ENCODE peak calls at places on chromosomes 7 and 10, in nine cellular contexts. J is OCI-LY7, E is cardiac muscle cell, K is endodermal cell, I is astrocyte, T is A673, X is HCT116, U is mesenchymal stem cell, G is K562. B is an unnamed sample.

GRCh38 chr7:138738551-138739335 is 37.6 kb upstream of the SVOPL start:
- DNase-seq in J (peak; percentile 75), E (peak; percentile 94), K (peak; percentile 95), I (peak; percentile 64), T (peak; percentile 89), X (peak; percentile 78), U (peak; percentile 78), G (peak; percentile 80), B (peak; percentile 89)

GRCh38 chr10:118161434-118161833 is 114.7 kb upstream of the RAB11FIP2 start:
- DNase-seq in J (no peak), E (no peak), K (no peak), I (no peak), T (no peak), X (no peak), U (no peak), G (no peak), B (no peak)

GRCh38 chr10:14220026-14220425 is 110.7 kb downstream of the FRMD4A start:
- DNase-seq in J (no peak), E (peak; percentile 15), K (peak; percentile 4), I (peak; percentile 46), T (no peak), X (no peak), U (peak; percentile 26), G (no peak), B (no peak)

GRCh38 chr7:134327896-134328295 is 11.2 kb upstream of the SLC35B4 start:
- DNase-seq in J (peak; percentile 84), E (peak; percentile 69), K (peak; percentile 89), I (peak; percentile 12), T (peak; percentile 73), X (peak; percentile 75), U (peak; percentile 34), G (peak; percentile 76), B (no peak)

GRCh38 chr7:36567699-36568436 is 156.4 kb downstream of the AOAH start:
- DNase-seq in J (no peak), E (no peak), K (no peak), I (no peak), T (no peak), X (no peak), U (no peak), G (no peak), B (no peak)

GRCh38 chr7:55240418-55241142 is 124.6 kb upstream of the LANCL2 start:
- DNase-seq in J (no peak), E (no peak), K (no peak), I (no peak), T (no peak), X (no peak), U (no peak), G (no peak), B (no peak)

GRCh38 chr7:150410680-150411346 is 31.7 kb downstream of the ZNF775 start:
- DNase-seq in J (no peak), E (no peak), K (peak; percentile 28), I (peak; percentile 42), T (no peak), X (no peak), U (no peak), G (no peak), B (no peak)

GRCh38 chr10:13776861-13777301 is 190.1 kb downstream of the PRPF18 start:
- DNase-seq in J (no peak), E (peak; percentile 51), K (no peak), I (peak; percentile 55), T (peak; percentile 72), X (no peak), U (peak; percentile 54), G (no peak), B (no peak)

GRCh38 chr7:96380111-96380512 is 58.2 kb upstream of the SLC25A13 start:
- DNase-seq in J (no peak), E (no peak), K (peak; percentile 71), I (no peak), T (peak; percentile 15), X (no peak), U (no peak), G (no peak), B (peak; percentile 22)

GRCh38 chr7:83836028-83836427 is 187.1 kb upstream of the SEMA3E start:
- DNase-seq in J (no peak), E (no peak), K (no peak), I (no peak), T (no peak), X (no peak), U (no peak), G (no peak), B (no peak)

GRCh38 chr7:45401851-45402250 is 172.3 kb upstream of the ADCY1 start:
- DNase-seq in J (no peak), E (no peak), K (no peak), I (no peak), T (no peak), X (no peak), U (no peak), G (no peak), B (no peak)

GRCh38 chr7:159231017-159231416 is 86.3 kb upstream of the VIPR2 start:
- DNase-seq in J (no peak), E (no peak), K (no peak), I (no peak), T (no peak), X (no peak), U (no peak), G (no peak), B (no peak)

GRCh38 chr7:82375713-82376112 is 67.9 kb downstream of the CACNA2D1 start:
- DNase-seq in J (no peak), E (no peak), K (no peak), I (no peak), T (no peak), X (no peak), U (no peak), G (no peak), B (no peak)

GRCh38 chr7:139713835-139714162 is 64.0 kb downstream of the HIPK2 start:
- DNase-seq in J (no peak), E (no peak), K (no peak), I (no peak), T (no peak), X (no peak), U (no peak), G (no peak), B (no peak)

GRCh38 chr10:7829289-7829834 is 11.1 kb downstream of the TAF3 start:
- DNase-seq in J (no peak), E (no peak), K (no peak), I (no peak), T (no peak), X (no peak), U (no peak), G (no peak), B (no peak)

GRCh38 chr10:22433875-22434274 is 88.6 kb downstream of the SPAG6 start:
- DNase-seq in J (no peak), E (peak; percentile 92), K (no peak), I (peak; percentile 95), T (peak; percentile 82), X (peak; percentile 31), U (peak; percentile 80), G (no peak), B (no peak)

GRCh38 chr7:147279516-147279915 is 1162.9 kb downstream of the CNTNAP2 start:
- DNase-seq in J (no peak), E (no peak), K (no peak), I (no peak), T (no peak), X (no peak), U (no peak), G (no peak), B (no peak)

GRCh38 chr7:43038229-43038628 is 74.2 kb upstream of the HECW1 start:
- DNase-seq in J (no peak), E (peak; percentile 84), K (no peak), I (peak; percentile 90), T (no peak), X (no peak), U (peak; percentile 36), G (no peak), B (no peak)

GRCh38 chr10:61356342-61356741 is 96.8 kb downstream of the TMEM26 start:
- DNase-seq in J (no peak), E (no peak), K (no peak), I (no peak), T (no peak), X (no peak), U (no peak), G (no peak), B (no peak)

GRCh38 chr10:73871915-73872710 is 2.2 kb downstream of the CAMK2G start:
- DNase-seq in J (no peak), E (no peak), K (no peak), I (no peak), T (peak; percentile 39), X (no peak), U (peak; percentile 57), G (no peak), B (no peak)
- H3K4me1 ChIP-seq in J (peaks cover 25% of the 10 kb centered on the region), E (peaks cover 20% of the 10 kb centered on the region), K (peaks cover 5% of the 10 kb centered on the region), I (peaks cover 4% of the 10 kb centered on the region), T (peaks cover 7% of the 10 kb centered on the region), X (peaks cover 26% of the 10 kb centered on the region), U (peaks cover 14% of the 10 kb centered on the region), G (peaks cover 23% of the 10 kb centered on the region), B (peaks cover 33% of the 10 kb centered on the region)

GRCh38 chr10:44263771-44264170 is 121.1 kb downstream of the CXCL12 start:
- DNase-seq in J (no peak), E (no peak), K (no peak), I (no peak), T (no peak), X (no peak), U (no peak), G (no peak), B (no peak)
- H3K27ac ChIP-seq in J (no peak overlapping the region), E (no peak overlapping the region), K (no peak overlapping the region), I (no peak overlapping the region), T (no peak overlapping the region), X (no peak overlapping the region), U (no peak overlapping the region), G (no peak overlapping the region), B (no peak overlapping the region)

GRCh38 chr7:111508387-111508786 is 53.9 kb downstream of the IMMP2L start:
- DNase-seq in J (no peak), E (no peak), K (no peak), I (no peak), T (no peak), X (no peak), U (no peak), G (no peak), B (no peak)
- H3K4me1 ChIP-seq in J (no peaks in the 10 kb centered on the region), E (no peaks in the 10 kb centered on the region), K (no peaks in the 10 kb centered on the region), I (no peaks in the 10 kb centered on the region), T (no peaks in the 10 kb centered on the region), X (no peaks in the 10 kb centered on the region), U (no peaks in the 10 kb centered on the region), G (peaks cover 7% of the 10 kb centered on the region), B (no peaks in the 10 kb centered on the region)

GRCh38 chr7:66355762-66356161 is 150.6 kb downstream of the TPST1 start:
- DNase-seq in J (no peak), E (peak; percentile 27), K (no peak), I (no peak), T (no peak), X (no peak), U (no peak), G (no peak), B (no peak)

GRCh38 chr7:66352071-66352470 is 146.9 kb downstream of the TPST1 start:
- DNase-seq in J (no peak), E (peak; percentile 26), K (peak; percentile 63), I (no peak), T (no peak), X (no peak), U (peak; percentile 54), G (no peak), B (no peak)

GRCh38 chr7:66357062-66357461 is 151.9 kb downstream of the TPST1 start:
- DNase-seq in J (no peak), E (no peak), K (no peak), I (no peak), T (no peak), X (no peak), U (no peak), G (no peak), B (no peak)

GRCh38 chr7:66356277-66356721 is 151.2 kb downstream of the TPST1 start:
- DNase-seq in J (no peak), E (peak; percentile 84), K (no peak), I (peak; percentile 68), T (no peak), X (peak; percentile 39), U (no peak), G (no peak), B (no peak)

GRCh38 chr7:66353547-66353946 is 148.4 kb downstream of the TPST1 start:
- DNase-seq in J (no peak), E (peak; percentile 92), K (no peak), I (no peak), T (no peak), X (no peak), U (no peak), G (no peak), B (no peak)
- H3K27ac ChIP-seq in J (no peak overlapping the region), E (no peak overlapping the region), K (no peak overlapping the region), I (no peak overlapping the region), T (no peak overlapping the region), X (no peak overlapping the region), U (no peak overlapping the region), G (no peak overlapping the region), B (no peak overlapping the region)